ENCODE peak calls at places on chromosome 5, in five cellular contexts. One of them, this sample, is unnamed.

GRCh38 chr5:42950466-42951168 is 89.5 kb downstream of the ANXA2R start:
- DNase-seq in GM13976: peak
- DNase-seq in glutamatergic neuron: no peak
- DNase-seq in Calu3: peak
- DNase-seq in activated B cell treated with CpG ODN at 0.5 μM for 24 hours: no peak
- DNase-seq in this sample: no peak

GRCh38 chr5:116153687-116154174 is 68.9 kb downstream of the COMMD10 start:
- DNase-seq in GM13976: no peak
- DNase-seq in glutamatergic neuron: no peak
- DNase-seq in Calu3: no peak
- DNase-seq in activated B cell treated with CpG ODN at 0.5 μM for 24 hours: no peak
- DNase-seq in this sample: no peak

GRCh38 chr5:4879693-4880303 is 260.3 kb upstream of the ADAMTS16 start:
- DNase-seq in GM13976: peak
- DNase-seq in glutamatergic neuron: peak
- DNase-seq in Calu3: peak
- DNase-seq in activated B cell treated with CpG ODN at 0.5 μM for 24 hours: no peak
- DNase-seq in this sample: peak

GRCh38 chr5:4802044-4802443 is 338.1 kb upstream of the ADAMTS16 start:
- DNase-seq in GM13976: no peak
- DNase-seq in glutamatergic neuron: no peak
- DNase-seq in Calu3: no peak
- DNase-seq in activated B cell treated with CpG ODN at 0.5 μM for 24 hours: no peak
- DNase-seq in this sample: no peak

GRCh38 chr5:175851311-175851710 is 20.1 kb upstream of the CPLX2 start:
- DNase-seq in GM13976: no peak
- DNase-seq in glutamatergic neuron: no peak
- DNase-seq in Calu3: no peak
- DNase-seq in activated B cell treated with CpG ODN at 0.5 μM for 24 hours: no peak
- DNase-seq in this sample: no peak

GRCh38 chr5:39892708-39893107 is 467.9 kb upstream of the DAB2 start:
- DNase-seq in GM13976: no peak
- DNase-seq in glutamatergic neuron: no peak
- DNase-seq in Calu3: no peak
- DNase-seq in activated B cell treated with CpG ODN at 0.5 μM for 24 hours: no peak
- DNase-seq in this sample: no peak

GRCh38 chr5:139566611-139567010 is 5.5 kb downstream of the UBE2D2 start:
- DNase-seq in GM13976: no peak
- DNase-seq in glutamatergic neuron: no peak
- DNase-seq in Calu3: no peak
- DNase-seq in activated B cell treated with CpG ODN at 0.5 μM for 24 hours: no peak
- DNase-seq in this sample: no peak

GRCh38 chr5:173670791-173671120 is 54.3 kb upstream of the BOD1 start:
- DNase-seq in GM13976: no peak
- DNase-seq in glutamatergic neuron: no peak
- DNase-seq in Calu3: no peak
- DNase-seq in activated B cell treated with CpG ODN at 0.5 μM for 24 hours: no peak
- DNase-seq in this sample: no peak

GRCh38 chr5:72441861-72442540 is 65.2 kb downstream of the ZNF366 start:
- DNase-seq in GM13976: no peak
- DNase-seq in glutamatergic neuron: no peak
- DNase-seq in Calu3: no peak
- DNase-seq in activated B cell treated with CpG ODN at 0.5 μM for 24 hours: no peak
- DNase-seq in this sample: no peak

GRCh38 chr5:69372394-69372793 is 2.8 kb downstream of the RAD17 start:
- DNase-seq in GM13976: no peak
- DNase-seq in glutamatergic neuron: no peak
- DNase-seq in Calu3: no peak
- DNase-seq in activated B cell treated with CpG ODN at 0.5 μM for 24 hours: no peak
- DNase-seq in this sample: no peak

GRCh38 chr5:147437161-147437596 is 72.7 kb downstream of the DPYSL3 start:
- DNase-seq in GM13976: no peak
- DNase-seq in glutamatergic neuron: no peak
- DNase-seq in Calu3: no peak
- DNase-seq in activated B cell treated with CpG ODN at 0.5 μM for 24 hours: no peak
- DNase-seq in this sample: no peak

GRCh38 chr5:16143361-16144049 is 36.1 kb downstream of the MARCHF11 start:
- DNase-seq in GM13976: no peak
- DNase-seq in glutamatergic neuron: no peak
- DNase-seq in Calu3: no peak
- DNase-seq in activated B cell treated with CpG ODN at 0.5 μM for 24 hours: no peak
- DNase-seq in this sample: no peak

GRCh38 chr5:178230879-178231735 is 1.5 kb downstream of the PHYKPL start:
- DNase-seq in GM13976: no peak
- DNase-seq in glutamatergic neuron: peak
- DNase-seq in Calu3: no peak
- DNase-seq in activated B cell treated with CpG ODN at 0.5 μM for 24 hours: no peak
- DNase-seq in this sample: no peak

DNA sequence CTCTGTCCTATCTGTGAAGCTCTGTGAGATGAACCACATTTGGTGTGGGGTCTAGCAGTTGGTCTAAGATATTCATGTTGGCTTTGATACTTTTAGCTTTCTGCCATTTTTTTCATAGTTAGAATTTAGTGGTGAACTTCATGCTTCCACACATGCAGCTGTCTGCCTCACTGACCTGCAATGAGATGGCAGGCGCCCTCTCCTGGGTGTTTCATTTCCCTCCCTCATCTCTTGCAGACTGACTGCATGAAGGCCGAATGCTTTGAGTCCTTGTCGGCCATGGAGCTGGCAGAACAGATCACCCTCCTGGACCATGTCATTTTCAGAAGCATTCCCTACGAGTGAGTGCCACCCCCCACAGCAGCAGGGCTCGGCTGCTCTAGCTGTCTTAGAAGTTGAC is 26.1 kb upstream of the CKMT2 start:
- DNase-seq in GM13976: no peak
- DNase-seq in glutamatergic neuron: peak
- DNase-seq in Calu3: peak
- DNase-seq in activated B cell treated with CpG ODN at 0.5 μM for 24 hours: no peak
- DNase-seq in this sample: no peak
- TF ChIP-seq CTCF in GM13976: peak
- TF ChIP-seq CTCF in glutamatergic neuron: no peak
- TF ChIP-seq CTCF in Calu3: no peak
- TF ChIP-seq CTCF in activated B cell treated with CpG ODN at 0.5 μM for 24 hours: no peak
- TF ChIP-seq CTCF in this sample: no peak

GRCh38 chr5:78008356-78008967 is 232.3 kb upstream of the TBCA start:
- DNase-seq in GM13976: peak
- DNase-seq in glutamatergic neuron: no peak
- DNase-seq in Calu3: peak
- DNase-seq in activated B cell treated with CpG ODN at 0.5 μM for 24 hours: no peak
- DNase-seq in this sample: no peak
- TF ChIP-seq CTCF in GM13976: peak
- TF ChIP-seq CTCF in glutamatergic neuron: peak
- TF ChIP-seq CTCF in Calu3: peak
- TF ChIP-seq CTCF in activated B cell treated with CpG ODN at 0.5 μM for 24 hours: peak
- TF ChIP-seq CTCF in this sample: peak

DNA sequence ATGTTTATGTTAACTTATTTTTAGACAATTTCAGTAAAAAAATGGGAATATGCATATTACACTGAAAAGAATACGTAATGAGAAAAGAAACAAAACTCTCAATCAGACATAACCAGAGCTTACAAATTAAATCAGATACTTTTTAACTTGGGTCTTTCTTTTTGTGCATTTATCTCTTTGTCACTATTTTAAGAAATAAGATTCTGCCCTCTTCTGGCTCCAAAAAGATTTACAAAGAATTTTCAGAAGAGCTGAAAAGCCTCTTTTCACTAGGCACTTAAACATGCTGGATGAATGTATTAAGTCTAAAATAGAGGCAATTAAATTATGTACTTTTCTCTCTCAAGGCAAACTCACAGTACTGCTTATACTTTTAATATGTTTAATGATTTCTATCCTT is 55.5 kb downstream of the CEP120 start:
- DNase-seq in GM13976: no peak
- DNase-seq in glutamatergic neuron: no peak
- DNase-seq in Calu3: no peak
- DNase-seq in activated B cell treated with CpG ODN at 0.5 μM for 24 hours: no peak
- DNase-seq in this sample: no peak
- TF ChIP-seq CTCF in GM13976: no peak
- TF ChIP-seq CTCF in glutamatergic neuron: peak
- TF ChIP-seq CTCF in Calu3: peak
- TF ChIP-seq CTCF in activated B cell treated with CpG ODN at 0.5 μM for 24 hours: no peak
- TF ChIP-seq CTCF in this sample: peak

DNA sequence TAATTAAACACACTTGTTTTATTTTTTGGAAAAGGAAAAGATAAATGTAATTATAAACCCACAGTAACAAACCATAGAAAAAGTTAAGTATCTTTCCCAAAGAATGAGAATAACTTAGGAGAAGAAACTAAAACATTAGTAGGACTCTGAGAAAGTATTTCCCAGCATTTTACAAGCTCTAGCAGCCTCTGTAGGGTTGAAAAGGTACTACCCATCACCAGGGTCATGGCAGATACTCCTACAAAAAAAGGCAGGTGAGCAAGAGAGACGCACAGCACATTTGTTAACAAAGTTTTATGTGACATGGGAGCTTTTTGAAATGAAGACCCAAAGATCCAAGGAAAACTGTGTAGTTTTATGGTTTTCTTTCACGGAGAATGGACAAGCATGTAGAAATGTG is 77.7 kb upstream of the FAM169A start:
- DNase-seq in GM13976: no peak
- DNase-seq in glutamatergic neuron: no peak
- DNase-seq in Calu3: no peak
- DNase-seq in activated B cell treated with CpG ODN at 0.5 μM for 24 hours: no peak
- DNase-seq in this sample: no peak
- TF ChIP-seq CTCF in GM13976: no peak
- TF ChIP-seq CTCF in glutamatergic neuron: no peak
- TF ChIP-seq CTCF in Calu3: no peak
- TF ChIP-seq CTCF in activated B cell treated with CpG ODN at 0.5 μM for 24 hours: no peak
- TF ChIP-seq CTCF in this sample: peak

DNA sequence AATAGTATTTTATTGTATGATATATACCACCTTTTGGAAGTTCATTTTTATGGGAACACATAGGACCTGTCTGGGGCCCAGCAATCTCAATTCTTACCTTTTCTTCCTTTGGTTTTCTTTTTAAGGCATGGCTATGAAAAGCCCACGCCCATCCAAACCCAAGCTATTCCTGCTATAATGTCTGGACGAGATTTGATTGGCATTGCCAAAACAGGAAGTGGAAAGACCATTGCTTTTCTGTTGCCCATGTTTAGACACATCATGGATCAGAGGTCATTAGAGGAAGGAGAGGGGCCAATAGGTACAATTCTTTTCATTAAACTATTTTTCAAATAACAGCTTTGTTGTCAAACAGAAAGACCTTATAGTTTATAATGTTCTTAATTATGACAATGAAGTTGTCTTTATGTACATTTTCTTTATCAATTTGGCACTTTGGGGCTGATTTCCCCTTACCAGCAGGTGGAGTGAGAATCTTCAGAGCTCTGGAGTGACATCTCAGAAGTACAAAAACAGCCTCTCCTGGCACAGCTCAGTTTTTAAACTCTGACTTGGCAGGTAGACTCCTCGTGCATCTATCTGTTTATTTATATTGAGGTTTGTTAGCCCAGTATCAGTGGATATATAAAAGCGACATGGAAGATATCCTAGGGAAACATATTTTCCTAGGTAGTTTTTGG is 25.8 kb downstream of the DDX46 start:
- DNase-seq in GM13976: no peak
- DNase-seq in glutamatergic neuron: no peak
- DNase-seq in Calu3: no peak
- DNase-seq in activated B cell treated with CpG ODN at 0.5 μM for 24 hours: no peak
- DNase-seq in this sample: no peak
- TF ChIP-seq CTCF in GM13976: no peak
- TF ChIP-seq CTCF in glutamatergic neuron: no peak
- TF ChIP-seq CTCF in Calu3: no peak
- TF ChIP-seq CTCF in activated B cell treated with CpG ODN at 0.5 μM for 24 hours: no peak
- TF ChIP-seq CTCF in this sample: no peak

DNA sequence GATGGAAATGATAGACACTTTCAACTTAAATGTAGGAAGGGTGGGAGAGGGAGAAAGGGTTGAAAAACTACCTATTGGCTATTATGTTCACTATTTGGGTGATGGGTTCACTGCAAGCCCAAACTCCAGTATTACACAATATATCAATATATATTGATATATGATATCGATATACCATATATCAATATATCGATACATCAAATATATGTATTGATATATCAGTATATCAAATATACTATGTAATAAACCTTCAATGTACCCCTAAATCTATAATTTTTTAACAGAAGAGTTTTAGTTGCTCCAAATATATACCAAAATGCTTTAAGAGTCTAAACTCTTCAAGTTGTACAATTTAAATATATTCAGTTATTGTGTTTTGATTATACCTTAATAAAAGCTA is 302.0 kb upstream of the RGMB start:
- DNase-seq in GM13976: no peak
- DNase-seq in glutamatergic neuron: no peak
- DNase-seq in Calu3: no peak
- DNase-seq in activated B cell treated with CpG ODN at 0.5 μM for 24 hours: no peak
- DNase-seq in this sample: no peak
- TF ChIP-seq CTCF in GM13976: no peak
- TF ChIP-seq CTCF in glutamatergic neuron: no peak
- TF ChIP-seq CTCF in Calu3: no peak
- TF ChIP-seq CTCF in activated B cell treated with CpG ODN at 0.5 μM for 24 hours: no peak
- TF ChIP-seq CTCF in this sample: no peak

DNA sequence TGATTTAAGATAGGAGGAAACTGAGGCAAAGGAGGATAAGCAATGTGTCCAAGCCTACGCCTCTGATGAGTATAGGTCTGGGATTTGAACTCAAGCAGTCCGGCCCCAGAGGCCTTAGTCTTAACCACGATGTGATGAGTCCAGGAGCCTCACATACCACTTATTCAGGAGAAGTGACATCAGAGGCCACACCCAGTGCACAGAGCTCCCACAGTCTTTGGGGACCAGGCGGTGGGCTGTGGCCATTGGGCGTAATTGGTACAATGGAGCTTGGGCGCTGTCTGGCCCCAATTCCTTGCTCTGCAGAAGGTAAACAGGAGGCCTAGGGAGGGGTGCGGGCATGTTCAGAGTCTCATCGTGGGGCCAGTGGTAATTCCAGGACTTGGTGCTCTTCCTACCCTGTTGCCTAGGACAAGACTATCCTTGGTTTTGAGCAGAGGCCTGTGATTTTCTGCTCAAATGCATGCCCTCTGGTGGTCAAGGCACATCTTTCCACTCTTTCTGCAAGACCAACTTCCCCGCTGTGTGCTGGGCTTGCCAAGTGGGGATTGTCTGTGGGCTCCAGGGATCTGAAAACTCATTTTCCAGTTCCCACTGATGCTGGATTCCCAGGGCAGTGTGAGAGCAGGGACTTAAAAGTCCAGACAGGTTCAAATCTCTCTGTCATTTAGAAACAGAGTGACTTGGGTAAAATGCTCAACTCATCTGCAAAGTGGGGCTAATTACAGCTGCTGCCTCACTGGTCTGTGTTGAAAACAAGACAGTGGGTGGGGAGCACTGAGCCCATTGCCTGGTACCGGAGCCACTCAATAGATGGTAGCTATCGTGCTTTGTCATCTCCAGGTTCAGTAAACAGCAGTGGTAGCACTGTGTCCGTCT is 15.8 kb downstream of the NDST1 start:
- DNase-seq in GM13976: peak
- DNase-seq in glutamatergic neuron: no peak
- DNase-seq in Calu3: peak
- DNase-seq in activated B cell treated with CpG ODN at 0.5 μM for 24 hours: no peak
- DNase-seq in this sample: no peak
- TF ChIP-seq CTCF in GM13976: peak
- TF ChIP-seq CTCF in glutamatergic neuron: peak
- TF ChIP-seq CTCF in Calu3: peak
- TF ChIP-seq CTCF in activated B cell treated with CpG ODN at 0.5 μM for 24 hours: no peak
- TF ChIP-seq CTCF in this sample: peak

This sample was measured in progenitor cell of endocrine pancreas.